ENCODE peak calls at places on chromosomes 1 and 21, in eight cellular contexts. O is lower lobe of right lung; V is pancreas; W is right atrium auricular region; J is left lung; G is cardiac fibroblast; R is heart left ventricle; I is CD4-positive, alpha-beta T cell. A is an unnamed sample.
A peak's percentile ranks its signal among the peaks of the same experiment; 100 is the strongest.

GRCh38 chr1:162502928-162503327 is 5.3 kb downstream of the UHMK1 start:
- DNase-seq in O (no peak), V (no peak), W (no peak), J (no peak), G (peak; percentile 74), R (no peak), I (no peak), A (no peak)

GRCh38 chr1:39575191-39576015 is 1.2 kb downstream of the PABPC4 start:
- DNase-seq in O (peak; percentile 81), V (peak; percentile 74), W (peak; percentile 77), J (peak; percentile 71), G (peak; percentile 62), R (peak; percentile 80), I (peak; percentile 28), A (no peak)

GRCh38 chr1:20710450-20711284 is 7.1 kb downstream of the KIF17 start:
- DNase-seq in O (no peak), V (no peak), W (no peak), J (no peak), G (no peak), R (no peak), I (no peak), A (no peak)

GRCh38 chr1:243261389-243261788 is 5.5 kb downstream of the SDCCAG8 start:
- DNase-seq in O (no peak), V (no peak), W (no peak), J (no peak), G (peak; percentile 76), R (no peak), I (no peak), A (no peak)

GRCh38 chr1:15028117-15028516 is 125.4 kb upstream of the TMEM51 start:
- DNase-seq in O (no peak), V (no peak), W (peak; percentile 77), J (peak; percentile 58), G (peak; percentile 18), R (peak; percentile 70), I (no peak), A (no peak)

GRCh38 chr1:160018900-160019299 is 12.9 kb downstream of the PIGM start:
- DNase-seq in O (no peak), V (no peak), W (no peak), J (no peak), G (peak; percentile 42), R (no peak), I (no peak), A (no peak)

GRCh38 chr1:44696789-44697188 is 22.3 kb downstream of the ARMH1 start:
- DNase-seq in O (no peak), V (no peak), W (no peak), J (peak; percentile 41), G (no peak), R (no peak), I (no peak), A (no peak)

GRCh38 chr1:30478288-30478687 is 245.1 kb downstream of the MATN1 start:
- DNase-seq in O (no peak), V (no peak), W (no peak), J (no peak), G (no peak), R (no peak), I (no peak), A (no peak)

GRCh38 chr21:38140192-38140905 is 116.4 kb upstream of the KCNJ15 start:
- DNase-seq in O (peak; percentile 66), V (peak; percentile 52), W (no peak), J (peak; percentile 68), G (peak; percentile 63), R (peak; percentile 65), I (no peak), A (no peak)

GRCh38 chr21:36707763-36708511 is 9.0 kb downstream of the SIM2 start:
- DNase-seq in O (no peak), V (no peak), W (no peak), J (no peak), G (no peak), R (no peak), I (no peak), A (no peak)

GRCh38 chr1:85366391-85366790 is 90.0 kb upstream of the BCL10 start:
- DNase-seq in O (no peak), V (no peak), W (no peak), J (no peak), G (peak; percentile 94), R (no peak), I (no peak), A (no peak)

GRCh38 chr21:46058339-46059145 is 39.4 kb upstream of the COL6A2 start:
- DNase-seq in O (peak; percentile 20), V (no peak), W (peak; percentile 54), J (no peak), G (no peak), R (no peak), I (no peak), A (peak; percentile 56)

GRCh38 chr21:28790335-28790734 is 202.3 kb downstream of the LTN1 start:
- DNase-seq in O (no peak), V (no peak), W (no peak), J (no peak), G (no peak), R (no peak), I (no peak), A (no peak)

GRCh38 chr1:22258696-22259095 is 115.8 kb upstream of the WNT4 start:
- DNase-seq in O (no peak), V (no peak), W (no peak), J (no peak), G (no peak), R (no peak), I (no peak), A (no peak)

GRCh38 chr21:45488839-45489479 is 53.3 kb downstream of the SLC19A1 start:
- DNase-seq in O (no peak), V (no peak), W (no peak), J (no peak), G (no peak), R (no peak), I (no peak), A (no peak)

GRCh38 chr21:25885880-25886279 is 151.1 kb downstream of the GABPA start:
- DNase-seq in O (no peak), V (no peak), W (no peak), J (no peak), G (peak; percentile 77), R (no peak), I (no peak), A (no peak)

GRCh38 chr21:25888711-25889110 is 153.9 kb downstream of the GABPA start:
- DNase-seq in O (no peak), V (no peak), W (no peak), J (no peak), G (no peak), R (no peak), I (no peak), A (no peak)

GRCh38 chr21:25885405-25885804 is 150.6 kb downstream of the GABPA start:
- DNase-seq in O (no peak), V (no peak), W (no peak), J (no peak), G (peak; percentile 49), R (no peak), I (no peak), A (no peak)

GRCh38 chr21:25887646-25888321 is 153.0 kb downstream of the GABPA start:
- DNase-seq in O (no peak), V (no peak), W (no peak), J (no peak), G (no peak), R (no peak), I (no peak), A (no peak)

DNA sequence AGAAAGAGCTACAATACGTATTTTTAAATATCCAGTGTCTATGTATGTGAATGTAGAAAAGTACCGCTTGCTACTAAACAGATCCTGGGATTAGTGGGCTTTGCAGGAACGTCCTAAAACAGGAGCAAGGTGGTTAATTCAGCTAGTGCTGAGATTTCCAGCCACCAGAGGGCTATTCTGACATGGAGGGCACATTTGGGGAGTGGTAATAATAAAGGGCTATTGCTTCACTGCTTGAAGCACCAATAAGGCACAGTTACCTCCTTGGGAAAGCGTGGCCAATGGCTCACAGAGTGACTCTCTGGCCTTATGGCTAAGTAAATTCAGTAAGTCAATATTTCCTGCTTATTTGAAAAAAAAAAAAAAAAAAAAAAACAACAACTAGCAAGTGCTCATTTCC is 152.4 kb downstream of the GABPA start:
- DNase-seq in O (no peak), V (no peak), W (no peak), J (no peak), G (peak; percentile 31), R (no peak), I (no peak), A (no peak)
- TF ChIP-seq CTCF in O (no peak), V (no peak), W (no peak), J (no peak), G (peak; percentile 16), R (no peak), I (no peak), A (peak; percentile 41)

DNA sequence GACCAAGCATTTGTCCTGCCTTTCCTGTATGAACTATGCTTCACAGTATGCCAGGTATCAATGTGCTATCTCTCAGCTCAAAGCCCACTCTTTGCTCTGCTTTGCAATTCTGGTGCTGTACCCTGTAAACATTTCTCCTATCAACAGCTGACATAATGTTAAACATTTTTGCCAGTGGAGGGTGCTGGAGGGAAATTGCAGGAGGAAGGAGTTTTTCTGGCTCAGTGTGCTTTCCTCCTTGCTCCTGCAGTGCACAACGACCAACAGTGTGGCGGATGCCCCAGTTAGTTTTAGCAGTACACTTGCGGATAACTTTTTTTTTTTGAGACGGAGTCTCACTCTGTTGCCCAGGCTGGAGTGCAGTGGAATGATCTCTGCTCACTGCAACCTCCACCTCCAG is 67.1 kb upstream of the PTGFRN start:
- DNase-seq in O (no peak), V (no peak), W (no peak), J (no peak), G (no peak), R (no peak), I (no peak), A (no peak)
- TF ChIP-seq CTCF in O (no peak), V (no peak), W (no peak), J (no peak), G (peak; percentile 2), R (no peak), I (no peak), A (peak; percentile 58)

GRCh38 chr1:35030338-35031102 is 1.2 kb downstream of the ZMYM6 start:
- DNase-seq in O (no peak), V (no peak), W (no peak), J (no peak), G (no peak), R (no peak), I (no peak), A (no peak)

GRCh38 chr1:35029756-35030155 is 2.0 kb downstream of the ZMYM6 start:
- DNase-seq in O (no peak), V (no peak), W (no peak), J (no peak), G (peak; percentile 52), R (no peak), I (no peak), A (no peak)

GRCh38 chr1:35031103-35031452 is 667 bp downstream of the ZMYM6 start:
- DNase-seq in O (no peak), V (no peak), W (no peak), J (peak; percentile 36), G (peak; percentile 61), R (no peak), I (peak; percentile 25), A (no peak)

GRCh38 chr1:35033346-35033745 is 1.6 kb upstream of the ZMYM6 start:
- DNase-seq in O (no peak), V (no peak), W (no peak), J (no peak), G (no peak), R (no peak), I (no peak), A (no peak)

GRCh38 chr1:35032384-35032739 is 617 bp upstream of the ZMYM6 start:
- DNase-seq in O (no peak), V (no peak), W (no peak), J (no peak), G (no peak), R (no peak), I (no peak), A (no peak)
- TF ChIP-seq CTCF in O (no peak), V (no peak), W (no peak), J (no peak), G (no peak), R (no peak), I (no peak), A (no peak)

GRCh38 chr1:1264868-1265272 is 8.8 kb downstream of the UBE2J2 start:
- DNase-seq in O (no peak), V (no peak), W (no peak), J (no peak), G (peak; percentile 99), R (no peak), I (no peak), A (no peak)
- TF ChIP-seq CTCF in O (no peak), V (no peak), W (no peak), J (no peak), G (peak; percentile 63), R (no peak), I (no peak), A (peak; percentile 82)

A was measured in chondrocyte.